ENCODE peak calls at places on chromosomes 12 and 14, in six cellular contexts. B is tibial artery, X is endothelial cell, U is neural crest cell, I is B cell, C is NB4. V is an unnamed sample.

GRCh38 chr12:79691299-79692248 is 810 bp upstream of the PAWR start:
- DNase-seq in B (no peak), X (no peak), U (no peak), I (no peak), C (no peak), V (no peak)

GRCh38 chr12:47828967-47829482 is 9.3 kb upstream of the HDAC7 start:
- DNase-seq in B (peak; percentile 83), X (no peak), U (peak; percentile 33), I (no peak), C (peak; percentile 50), V (no peak)

GRCh38 chr12:53931844-53932581 is 6.6 kb upstream of the HOXC13 start:
- DNase-seq in B (no peak), X (no peak), U (no peak), I (no peak), C (no peak), V (no peak)

GRCh38 chr14:45698462-45699134 is 445.6 kb upstream of the MIS18BP1 start:
- DNase-seq in B (no peak), X (no peak), U (no peak), I (no peak), C (no peak), V (no peak)

GRCh38 chr12:106145539-106146447 is 7.0 kb upstream of the NUAK1 start:
- DNase-seq in B (no peak), X (no peak), U (no peak), I (no peak), C (no peak), V (no peak)

GRCh38 chr12:6383572-6384498 is at the start of gene LTBR:
- DNase-seq in B (peak; percentile 97), X (peak; percentile 80), U (no peak), I (peak; percentile 51), C (peak; percentile 95), V (peak; percentile 48)

GRCh38 chr12:86050010-86050409 is 175.9 kb downstream of the NTS start:
- DNase-seq in B (no peak), X (no peak), U (no peak), I (no peak), C (no peak), V (no peak)

GRCh38 chr14:97298331-97298730 is 501.1 kb downstream of the VRK1 start:
- DNase-seq in B (no peak), X (peak; percentile 47), U (no peak), I (no peak), C (peak; percentile 14), V (no peak)

DNA sequence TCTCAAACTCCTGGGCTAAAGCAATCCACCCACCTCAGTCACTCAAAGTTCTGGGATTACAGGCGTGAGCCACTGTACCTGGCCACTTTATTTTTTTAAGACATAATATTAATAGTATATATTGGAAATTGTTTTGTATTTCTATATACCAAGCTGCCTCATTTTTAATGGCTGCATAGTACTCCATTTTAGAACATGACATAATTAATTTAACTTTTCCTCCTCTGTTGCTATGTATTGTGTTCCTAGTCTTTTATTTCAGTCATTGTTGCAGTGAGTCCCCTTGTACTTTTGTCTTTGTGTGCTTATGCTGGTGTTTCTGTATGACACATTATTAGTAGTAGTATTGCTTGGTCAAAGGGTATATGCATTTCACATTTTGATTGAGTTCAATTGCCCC is 138.7 kb downstream of the PRKCH start:
- DNase-seq in B (no peak), X (no peak), U (no peak), I (no peak), C (no peak), V (no peak)
- TF ChIP-seq CTCF in B (no peak), X (no peak), U (no peak), I (no peak), C (no peak), V (no peak)

DNA sequence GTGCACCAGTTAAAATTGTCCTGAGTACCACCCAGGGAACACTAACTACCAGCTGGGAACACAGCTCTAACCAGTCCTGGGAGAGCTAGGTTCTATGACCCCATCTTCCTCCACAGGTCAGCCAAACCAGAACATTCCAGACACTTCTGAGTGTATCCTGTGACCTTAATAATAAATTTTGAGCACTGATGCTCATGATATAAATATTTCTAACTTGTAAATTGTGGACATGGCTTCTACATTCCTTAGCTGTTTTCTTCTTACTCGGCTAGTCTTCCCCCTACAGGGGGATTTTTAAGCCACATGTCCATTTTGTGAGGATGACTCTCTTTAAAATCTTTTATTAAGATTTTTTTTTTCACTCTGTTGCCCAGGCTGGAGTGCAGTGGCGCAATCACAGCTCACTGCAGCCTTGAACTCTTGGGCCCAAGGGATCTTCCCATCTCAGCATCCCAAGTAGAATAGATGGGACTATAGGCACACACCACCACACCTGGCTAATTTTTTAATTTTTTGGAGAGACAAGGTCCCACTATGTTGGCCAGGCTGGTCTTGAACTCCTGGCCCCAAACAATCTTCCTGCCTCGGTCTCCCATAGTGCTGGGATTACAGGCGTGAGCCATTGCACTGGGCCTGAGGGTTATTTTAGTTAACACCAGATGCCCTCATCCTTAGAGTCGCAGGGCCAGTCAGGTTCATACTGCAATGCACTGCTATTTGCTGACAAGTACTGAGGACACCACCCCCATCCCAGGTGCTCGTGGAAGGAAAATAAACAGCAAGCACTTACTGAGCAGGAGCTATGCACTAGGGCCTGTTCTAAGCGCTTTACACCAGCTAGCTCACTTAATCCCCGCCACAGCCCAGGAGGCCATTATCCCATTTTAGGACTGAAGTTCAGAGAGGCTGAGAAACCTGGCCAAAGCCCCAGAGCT is 142.6 kb upstream of the NCOR2 start:
- DNase-seq in B (no peak), X (no peak), U (no peak), I (no peak), C (no peak), V (no peak)
- TF ChIP-seq CTCF in B (no peak), X (no peak), U (peak; percentile 18), I (no peak), C (no peak), V (no peak)

DNA sequence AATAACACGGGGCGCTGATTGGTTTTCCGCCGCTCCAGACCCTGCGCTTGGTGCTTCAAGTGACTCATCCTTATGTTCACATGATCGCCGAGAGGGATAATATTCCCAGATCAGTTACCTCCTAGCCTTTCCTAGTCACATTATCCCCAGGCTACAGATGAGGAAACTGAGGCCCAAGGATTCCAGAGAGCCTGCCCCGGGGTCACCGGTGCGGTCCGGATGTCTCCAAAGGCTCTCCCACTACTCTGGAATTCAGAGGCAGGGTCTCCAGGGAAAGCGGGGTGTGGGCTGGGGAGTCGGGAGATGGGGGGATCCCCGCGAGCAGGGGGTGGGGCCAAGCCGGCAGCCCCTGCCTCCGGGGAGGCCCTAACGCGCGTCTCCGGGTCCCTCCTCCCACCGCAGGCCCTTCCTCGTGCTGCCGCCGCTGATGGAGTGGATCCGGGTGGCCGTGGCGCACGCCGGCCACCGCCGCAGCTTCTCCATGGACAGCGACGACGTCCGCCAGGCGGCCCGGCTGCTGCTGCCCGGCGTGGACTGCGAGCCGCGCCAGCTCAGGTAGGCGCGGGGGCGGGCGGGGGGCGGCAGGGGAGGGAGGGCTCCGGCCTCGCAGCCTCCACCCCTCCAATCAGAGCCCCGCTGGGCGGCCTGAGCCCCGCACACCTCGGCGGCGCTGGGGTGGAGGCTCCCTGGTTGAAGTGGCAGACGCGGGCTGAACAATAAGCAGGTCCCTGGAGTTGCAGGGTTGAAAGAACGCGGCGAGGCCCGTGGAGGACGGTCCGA is 104.7 kb upstream of the PWP1 start:
- DNase-seq in B (no peak), X (peak; percentile 30), U (no peak), I (no peak), C (no peak), V (no peak)
- TF ChIP-seq CTCF in B (no peak), X (no peak), U (peak; percentile 32), I (no peak), C (no peak), V (no peak)

DNA sequence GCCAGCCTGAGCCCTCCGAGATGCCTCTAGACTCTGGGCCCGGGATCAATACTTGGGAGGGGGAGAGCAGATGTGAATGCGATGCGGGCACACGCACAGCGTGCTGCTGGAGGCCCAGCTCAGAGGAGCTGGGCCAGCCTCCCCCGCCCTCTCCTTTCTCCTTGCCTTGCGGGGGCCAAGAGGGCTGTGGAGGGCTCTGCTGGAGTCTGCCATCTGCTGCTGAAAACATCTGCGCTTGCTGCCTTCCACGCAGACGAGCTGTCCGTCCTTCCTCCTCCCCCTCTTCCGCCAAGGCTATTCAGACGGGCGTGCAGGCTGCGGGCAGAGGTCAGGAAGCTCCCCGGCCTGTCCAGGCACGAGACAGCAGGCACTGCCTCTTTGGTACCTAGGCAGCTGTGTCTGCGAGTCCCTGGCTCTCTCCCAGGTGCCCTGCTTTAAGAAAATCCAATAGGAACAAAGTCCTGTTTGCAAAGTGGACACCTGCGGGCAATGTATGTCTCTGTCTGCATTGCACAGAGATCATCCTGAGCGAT is 75.2 kb downstream of the SPRING1 start:
- DNase-seq in B (no peak), X (peak; percentile 8), U (peak; percentile 52), I (no peak), C (peak; percentile 95), V (no peak)
- TF ChIP-seq CTCF in B (no peak), X (no peak), U (no peak), I (no peak), C (peak; percentile 28), V (no peak)

GRCh38 chr12:120532701-120533238 is 1.4 kb upstream of the RNF10 start:
- DNase-seq in B (no peak), X (no peak), U (no peak), I (no peak), C (no peak), V (peak; percentile 52)

GRCh38 chr12:120534703-120535655 is 823 bp downstream of the RNF10 start:
- DNase-seq in B (peak; percentile 28), X (peak; percentile 60), U (peak; percentile 36), I (peak; percentile 74), C (peak; percentile 86), V (peak; percentile 77)

GRCh38 chr12:120534203-120534702 is at the start of gene RNF10:
- DNase-seq in B (peak; percentile 66), X (peak; percentile 77), U (peak; percentile 70), I (peak; percentile 89), C (peak; percentile 93), V (peak; percentile 95)

GRCh38 chr12:120528861-120529525 is at the start of gene COQ5:
- DNase-seq in B (peak; percentile 92), X (peak; percentile 87), U (peak; percentile 90), I (peak; percentile 86), C (peak; percentile 94), V (peak; percentile 86)

DNA sequence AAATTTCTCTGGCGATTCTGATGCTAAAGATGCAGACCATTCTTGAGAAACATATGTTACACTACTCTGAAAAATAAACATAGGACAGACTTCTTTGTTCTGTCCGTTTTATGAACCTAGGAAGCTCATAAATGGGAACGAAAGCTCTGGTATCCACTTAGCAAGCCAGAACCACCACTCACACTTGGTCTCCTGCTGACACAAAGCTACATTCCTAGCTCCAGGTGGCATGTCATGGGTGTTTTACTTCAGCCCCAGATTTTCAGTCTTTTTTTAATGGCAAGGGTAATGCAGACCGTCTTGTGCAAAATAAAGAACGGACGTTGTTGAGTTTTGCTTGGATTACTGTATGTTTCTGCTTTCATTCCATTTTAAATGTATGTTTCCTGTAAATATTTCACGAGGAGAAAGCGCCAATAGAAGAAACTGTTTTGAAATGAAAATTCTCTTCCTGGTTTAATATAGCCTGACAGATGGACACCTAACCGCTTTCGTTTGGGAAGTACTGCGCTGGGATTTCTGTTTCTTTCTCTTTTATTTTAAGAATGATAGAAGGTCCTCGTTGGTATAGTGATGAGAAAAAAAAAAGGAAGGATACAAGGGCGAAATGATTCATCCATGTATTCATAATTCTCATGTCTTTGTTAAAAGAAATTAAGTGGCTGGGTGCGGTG is 820 bp upstream of the COQ5 start:
- DNase-seq in B (no peak), X (peak; percentile 6), U (no peak), I (peak; percentile 22), C (peak; percentile 69), V (peak; percentile 30)
- TF ChIP-seq CTCF in B (no peak), X (no peak), U (no peak), I (no peak), C (no peak), V (no peak)

DNA sequence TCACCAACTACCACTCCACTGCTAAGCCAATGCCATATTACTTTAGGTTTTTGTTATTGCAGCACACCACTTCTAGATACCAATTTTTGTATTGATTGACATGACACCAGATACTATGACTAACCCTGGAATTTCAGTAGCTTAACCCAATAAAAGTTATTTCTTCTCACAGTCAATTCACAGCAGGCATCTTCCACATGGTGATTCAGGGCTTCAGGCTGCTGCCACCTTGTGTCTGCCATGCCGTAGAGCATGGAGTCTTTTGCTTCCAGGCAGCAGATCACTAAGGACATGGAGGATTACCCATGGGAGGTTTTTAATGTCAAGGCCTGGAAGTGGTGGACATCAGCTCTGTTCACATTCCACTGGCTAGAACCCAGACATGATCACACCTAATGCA is 56.4 kb upstream of the LTA4H start:
- DNase-seq in B (no peak), X (no peak), U (no peak), I (no peak), C (peak; percentile 40), V (no peak)
- TF ChIP-seq CTCF in B (no peak), X (no peak), U (no peak), I (no peak), C (peak; percentile 25), V (no peak)